ENCODE peak calls at places on chromosomes 13 and 19, in five cellular contexts. F is PC-9, L is endothelial cell of umbilical vein, N is fibroblast of lung, J is GM23248. M is an unnamed sample.

GRCh38 chr13:63291701-63292100 is 1876.1 kb upstream of the PCDH20 start:
- DNase-seq in N (no peak), L (no peak), F (no peak), J (no peak), M (no peak)

GRCh38 chr13:46655727-46656180 is 102.8 kb downstream of the LRCH1 start:
- DNase-seq in F (peak), N (peak), J (no peak), L (peak), M (peak)

GRCh38 chr19:44755219-44755618 is 6.7 kb downstream of the BCL3 start:
- DNase-seq in F (no peak), L (no peak), N (no peak), J (no peak), M (no peak)

GRCh38 chr13:32415019-32415418 is 12.9 kb downstream of the N4BP2L1 start:
- DNase-seq in J (peak), L (no peak), N (no peak), F (no peak), M (peak)

GRCh38 chr19:13929340-13929739 is 8.9 kb downstream of the PODNL1 start:
- DNase-seq in J (no peak), L (no peak), F (no peak), N (no peak), M (no peak)

GRCh38 chr13:51638497-51638871 is 54.2 kb downstream of the WDFY2 start:
- DNase-seq in N (peak), L (no peak), J (peak), F (no peak), M (no peak)

GRCh38 chr19:11092181-11092538 is 2.9 kb downstream of the LDLR start:
- DNase-seq in N (peak), L (peak), F (peak), J (peak), M (no peak)

GRCh38 chr13:92886535-92887098 is 340.0 kb upstream of the GPC6 start:
- DNase-seq in L (no peak), N (no peak), F (no peak), J (no peak), M (no peak)

DNA sequence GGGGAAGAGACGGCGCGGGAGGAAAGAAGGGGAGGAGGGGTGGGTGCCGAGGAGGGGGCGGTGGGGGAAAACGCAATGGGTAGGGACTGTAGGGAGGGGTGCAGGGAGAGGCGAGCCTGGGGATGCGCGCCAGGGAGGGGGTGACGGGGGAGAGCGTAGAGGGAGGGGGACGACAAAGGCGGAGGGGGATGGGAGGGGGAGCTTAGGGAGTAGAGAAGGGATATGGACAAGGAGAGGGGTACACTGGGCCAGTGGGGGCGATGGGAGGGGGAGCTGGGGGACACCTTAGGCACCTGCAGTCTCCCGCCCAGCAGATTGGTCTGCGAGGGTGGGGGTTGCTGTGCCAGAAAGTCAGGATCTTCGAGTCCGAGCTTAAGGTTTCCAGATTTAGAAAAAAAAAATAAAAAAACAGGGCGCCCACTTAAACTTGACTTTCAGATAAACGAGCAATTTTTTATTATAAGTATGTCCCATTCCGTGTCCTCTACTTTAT is 15.7 kb downstream of the CCDC124 start:
- DNase-seq in L (no peak), F (no peak), N (no peak), J (peak), M (peak)
- H3K4me3 ChIP-seq in L (peak), F (peak), N (no peak), J (peak), M (peak)

DNA sequence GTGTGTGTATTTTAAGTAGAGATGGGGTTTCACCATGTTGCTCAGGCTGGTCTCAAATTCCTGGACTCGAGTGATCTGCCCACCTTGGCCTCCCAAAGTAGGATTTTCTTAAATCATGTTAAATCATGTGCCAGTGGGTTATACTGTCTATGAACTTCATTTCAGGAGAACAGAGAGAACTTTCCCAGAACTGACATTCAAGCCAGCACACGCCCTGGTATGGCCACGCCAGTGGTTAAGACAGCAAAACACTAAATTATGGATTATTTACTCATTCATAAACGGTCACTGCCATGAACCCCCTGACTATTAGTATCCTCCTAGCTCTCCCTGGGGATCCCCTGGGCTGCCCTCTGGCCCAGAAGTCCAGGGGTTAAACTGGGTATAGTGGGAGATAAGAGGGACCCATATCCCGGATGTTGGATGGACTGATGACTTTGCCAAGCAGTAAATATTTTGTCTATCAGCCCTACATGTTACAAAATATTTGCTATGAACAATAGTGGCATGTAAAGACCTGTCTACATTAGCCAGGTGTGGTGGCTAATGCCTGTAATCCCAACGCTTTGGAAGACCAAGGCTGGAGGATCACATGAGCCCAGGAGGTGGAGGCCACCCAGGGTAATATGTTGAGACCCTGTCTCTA is 16.1 kb upstream of the STRN4 start:
- DNase-seq in J (no peak), N (no peak), F (no peak), L (no peak), M (no peak)
- H3K27ac ChIP-seq in J (no peak), N (no peak), F (no peak), L (no peak), M (no peak)

DNA sequence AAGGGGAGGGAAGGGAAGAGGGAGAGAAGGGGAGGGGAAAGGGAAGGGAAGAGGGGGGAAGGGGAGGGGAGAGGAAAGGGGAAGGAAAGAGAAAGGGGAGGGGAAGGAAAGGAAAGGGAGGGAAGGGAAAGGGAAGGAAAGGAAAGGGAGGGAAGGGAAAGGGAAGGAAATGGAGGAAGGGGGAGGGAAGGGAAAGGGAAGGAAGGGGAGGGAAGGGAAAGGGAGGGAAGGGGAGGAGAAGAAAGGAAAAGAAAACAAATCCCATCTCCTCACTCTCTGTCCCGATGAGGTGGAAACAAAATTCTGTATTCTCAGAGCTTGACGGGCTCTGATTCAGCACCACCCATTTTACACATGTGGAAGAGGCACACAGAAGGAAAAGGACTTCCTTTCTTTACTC is 51.4 kb upstream of the SIN3B start:
- DNase-seq in L (no peak), J (no peak), N (no peak), F (no peak), M (no peak)
- TF ChIP-seq EZH2 in L (no peak), J (no peak), N (no peak), F (no peak), M (no peak)

DNA sequence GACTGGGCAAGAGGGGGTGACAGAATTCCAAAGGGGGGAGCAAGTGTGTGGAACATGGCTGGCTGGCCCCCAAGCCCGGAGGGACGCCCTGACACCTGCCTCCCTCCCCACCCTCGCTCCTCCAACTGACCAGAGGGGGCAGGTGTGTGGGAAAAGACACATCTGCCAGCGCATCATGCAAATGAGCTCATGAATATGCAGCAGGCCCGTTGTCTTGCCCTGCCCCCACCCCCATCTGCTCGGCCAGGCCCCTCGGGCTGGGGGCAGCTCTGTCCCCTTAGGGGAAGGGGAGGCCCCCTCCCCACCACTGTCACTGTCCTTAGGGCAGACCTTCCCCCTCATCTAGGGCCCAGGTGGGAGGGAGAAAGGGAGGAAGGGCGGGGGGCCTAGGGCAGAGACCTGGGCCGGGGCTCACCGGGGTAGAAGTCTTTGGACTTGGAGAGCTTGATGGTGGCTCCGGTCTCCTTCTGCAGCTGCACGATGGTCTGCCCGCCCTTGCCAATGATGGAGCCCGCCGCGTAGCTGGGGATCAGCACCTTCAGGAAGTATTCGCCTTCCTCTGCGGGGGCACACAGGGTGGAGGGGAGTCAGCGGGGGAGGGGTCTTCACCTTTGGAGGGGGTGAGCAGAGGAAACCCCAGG is 12.9 kb downstream of the NOVA2 start:
- DNase-seq in N (peak), F (no peak), J (no peak), L (no peak), M (peak)
- H3K4me3 ChIP-seq in N (no peak), F (no peak), J (no peak), L (no peak), M (peak)

DNA sequence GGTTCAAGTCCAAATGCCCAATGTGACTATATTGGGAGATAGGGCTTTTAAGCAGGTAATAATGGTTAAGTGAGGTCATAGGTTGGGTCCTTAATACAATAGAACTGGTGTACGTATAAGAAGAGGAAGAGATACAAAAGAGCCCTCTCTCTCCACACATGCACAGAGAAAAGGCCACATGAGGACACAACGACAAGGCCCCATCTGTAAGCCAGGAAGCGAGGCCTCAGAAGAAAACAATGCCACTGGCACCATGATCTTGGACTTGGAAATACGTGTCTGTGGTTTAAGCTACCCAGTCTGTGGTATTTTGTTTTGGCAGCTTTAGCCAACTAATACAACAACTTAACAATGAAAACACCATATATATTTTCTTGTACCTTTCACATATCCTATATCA is 23.4 kb upstream of the RFC3 start:
- DNase-seq in F (no peak), N (peak), L (peak), J (peak), M (no peak)
- H3K27ac ChIP-seq in F (no peak), N (no peak), L (no peak), J (no peak), M (no peak)

GRCh38 chr19:3466630-3467029 is 13.7 kb downstream of the SMIM24 start:
- DNase-seq in L (no peak), N (no peak), J (no peak), F (no peak), M (no peak)

GRCh38 chr19:3465552-3465951 is 14.8 kb downstream of the SMIM24 start:
- DNase-seq in L (no peak), F (no peak), J (no peak), N (no peak), M (peak)

GRCh38 chr19:3464797-3465235 is 15.5 kb downstream of the SMIM24 start:
- DNase-seq in F (no peak), N (no peak), L (no peak), J (no peak), M (peak)

GRCh38 chr19:3463039-3463958 is 17.0 kb downstream of the SMIM24 start:
- DNase-seq in N (no peak), J (no peak), L (no peak), F (no peak), M (peak)

DNA sequence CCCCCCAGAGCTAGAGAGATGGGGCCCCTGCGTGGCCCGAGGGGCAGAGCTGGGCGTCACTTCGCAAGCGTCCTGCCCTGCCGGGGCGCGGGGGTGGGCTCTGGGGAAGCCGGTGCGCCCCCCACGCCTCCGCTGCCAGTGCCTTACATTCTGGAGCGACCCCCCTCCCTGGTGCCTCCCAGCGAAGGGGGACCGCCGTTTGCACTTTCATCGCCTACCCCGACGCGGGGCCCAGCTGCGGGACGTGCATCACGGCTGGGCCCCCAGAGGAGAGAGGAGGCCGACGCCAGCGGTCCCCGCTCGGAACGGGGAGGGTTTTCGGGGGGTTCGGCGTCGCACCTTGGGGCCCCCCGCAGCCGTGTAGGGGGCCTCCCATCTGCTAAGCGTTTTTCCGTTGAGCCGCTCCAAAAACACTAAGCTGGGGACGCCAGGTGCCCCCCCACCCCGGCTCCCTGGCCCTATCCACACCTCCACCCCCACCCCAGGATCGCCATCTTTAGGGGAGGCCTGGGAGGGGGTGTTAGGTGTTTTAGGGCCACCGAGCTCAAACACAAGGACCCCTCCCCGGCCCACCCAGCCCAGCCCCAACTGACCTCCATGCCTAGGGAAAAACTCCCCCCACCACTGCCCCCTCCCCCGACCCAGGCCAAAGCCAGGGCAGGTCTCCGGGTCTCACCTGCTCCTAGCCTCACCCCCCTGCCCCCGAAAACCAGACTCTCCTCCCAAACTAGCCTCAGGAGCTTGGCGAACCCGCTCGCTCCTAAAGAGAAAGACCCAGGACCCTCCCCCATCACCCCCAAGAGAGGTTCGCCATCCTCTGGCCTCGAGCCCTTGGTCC is 16.1 kb downstream of the SMIM24 start:
- DNase-seq in J (no peak), F (no peak), L (no peak), N (no peak), M (peak)
- TF ChIP-seq EZH2 in J (no peak), F (no peak), L (no peak), N (no peak), M (peak)

DNA sequence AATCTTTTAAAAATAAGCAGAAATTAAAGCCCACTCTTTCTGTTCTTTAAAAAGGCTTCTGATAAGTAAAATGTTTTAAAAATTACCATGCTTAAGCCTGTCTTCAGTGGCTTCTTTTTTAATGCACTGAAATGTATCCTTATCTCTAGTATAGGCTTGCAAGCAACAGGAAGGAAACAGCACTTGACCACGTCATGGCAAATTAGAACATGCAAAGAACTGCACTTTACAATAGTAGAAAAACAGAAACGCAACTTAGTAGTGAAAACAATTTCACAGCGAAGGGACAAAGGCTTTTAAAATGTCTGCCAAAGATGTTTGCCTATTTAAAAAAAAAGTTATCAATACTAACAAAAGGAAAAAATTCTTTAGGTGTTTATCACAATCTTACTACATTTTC is 36.3 kb downstream of the ELF1 start:
- DNase-seq in F (no peak), J (peak), L (peak), N (peak), M (no peak)
- H3K4me3 ChIP-seq in F (no peak), J (peak), L (peak), N (no peak), M (no peak)